ENCODE peak calls at places on chromosomes 16 and 17, in eight cellular contexts. W, T, S, C, J, A, M and Z are unnamed samples.

GRCh38 chr16:85395207-85395912 is 217.8 kb upstream of the GSE1 start:
- DNase-seq in W (peak), T (no peak), S (no peak), C (peak), J (peak), A (no peak), M (no peak), Z (peak)

GRCh38 chr16:29943846-29944669 is 17.8 kb upstream of the TMEM219 start:
- DNase-seq in W (peak), T (no peak), S (no peak), C (peak), J (no peak), A (no peak), M (no peak), Z (no peak)

GRCh38 chr16:11618107-11618717 is 31.5 kb upstream of the LITAF start:
- DNase-seq in W (no peak), T (no peak), S (no peak), C (no peak), J (no peak), A (no peak), M (no peak), Z (no peak)

GRCh38 chr17:66432996-66433556 is 130.7 kb downstream of the PRKCA start:
- DNase-seq in W (peak), T (no peak), S (no peak), C (no peak), J (no peak), A (no peak), M (no peak), Z (no peak)

GRCh38 chr17:75610103-75610984 is 22.7 kb downstream of the MYO15B start:
- DNase-seq in W (no peak), T (no peak), S (no peak), C (peak), J (no peak), A (no peak), M (no peak), Z (no peak)

GRCh38 chr17:77441130-77441920 is 300.6 kb downstream of the SEC14L1 start:
- DNase-seq in W (no peak), T (peak), S (no peak), C (no peak), J (no peak), A (no peak), M (no peak), Z (no peak)

GRCh38 chr17:7502171-7502847 is 18.1 kb downstream of the POLR2A start:
- DNase-seq in W (no peak), T (no peak), S (no peak), C (peak), J (no peak), A (no peak), M (no peak), Z (no peak)

GRCh38 chr17:69908599-69909368 is 166.2 kb upstream of the KCNJ16 start:
- DNase-seq in W (no peak), T (no peak), S (no peak), C (no peak), J (no peak), A (no peak), M (no peak), Z (no peak)